ENCODE peak calls at places on chromosomes 6 and 20, in four cellular contexts. One of them, this sample, is unnamed.

GRCh38 chr6:439681-440167 is 48.2 kb downstream of the IRF4 start:
- DNase-seq in breast epithelium: no peak
- DNase-seq in CD4-positive, alpha-beta memory T cell: no peak
- DNase-seq in MCF 10A: no peak
- DNase-seq in this sample: no peak

GRCh38 chr6:145070791-145071190 is 664.5 kb downstream of the EPM2A start:
- DNase-seq in CD4-positive, alpha-beta memory T cell: no peak
- DNase-seq in MCF 10A: no peak
- DNase-seq in breast epithelium: no peak
- DNase-seq in this sample: no peak

GRCh38 chr20:44990425-44990824 is 24.1 kb downstream of the STK4 start:
- DNase-seq in breast epithelium: no peak
- DNase-seq in MCF 10A: no peak
- DNase-seq in CD4-positive, alpha-beta memory T cell: peak
- DNase-seq in this sample: no peak

GRCh38 chr20:33948480-33948879 is 45.2 kb upstream of the RALY start:
- DNase-seq in breast epithelium: no peak
- DNase-seq in CD4-positive, alpha-beta memory T cell: no peak
- DNase-seq in MCF 10A: no peak
- DNase-seq in this sample: no peak

GRCh38 chr20:57043091-57043490 is 223.3 kb downstream of the BMP7 start:
- DNase-seq in MCF 10A: peak
- DNase-seq in CD4-positive, alpha-beta memory T cell: no peak
- DNase-seq in breast epithelium: no peak
- DNase-seq in this sample: no peak

GRCh38 chr6:134171517-134171916 is 119.1 kb upstream of the SLC2A12 start:
- DNase-seq in MCF 10A: no peak
- DNase-seq in breast epithelium: no peak
- DNase-seq in CD4-positive, alpha-beta memory T cell: no peak
- DNase-seq in this sample: no peak

GRCh38 chr20:21499641-21500040 is 14.2 kb downstream of the NKX2-2 start:
- DNase-seq in MCF 10A: no peak
- DNase-seq in breast epithelium: no peak
- DNase-seq in CD4-positive, alpha-beta memory T cell: no peak
- DNase-seq in this sample: no peak

GRCh38 chr20:58084966-58085365 is 143.5 kb downstream of the ANKRD60 start:
- DNase-seq in MCF 10A: no peak
- DNase-seq in CD4-positive, alpha-beta memory T cell: no peak
- DNase-seq in breast epithelium: no peak
- DNase-seq in this sample: no peak

GRCh38 chr6:43838276-43839036 is 68.4 kb downstream of the VEGFA start:
- DNase-seq in CD4-positive, alpha-beta memory T cell: no peak
- DNase-seq in breast epithelium: no peak
- DNase-seq in MCF 10A: peak
- DNase-seq in this sample: no peak

GRCh38 chr20:50395914-50396488 is 114.2 kb upstream of the PTPN1 start:
- DNase-seq in CD4-positive, alpha-beta memory T cell: no peak
- DNase-seq in MCF 10A: no peak
- DNase-seq in breast epithelium: no peak
- DNase-seq in this sample: no peak

GRCh38 chr20:11267131-11267761 is 593.4 kb upstream of the JAG1 start:
- DNase-seq in CD4-positive, alpha-beta memory T cell: no peak
- DNase-seq in breast epithelium: no peak
- DNase-seq in MCF 10A: peak
- DNase-seq in this sample: peak

GRCh38 chr6:122845464-122845863 is 56.4 kb downstream of the SMPDL3A start:
- DNase-seq in breast epithelium: no peak
- DNase-seq in CD4-positive, alpha-beta memory T cell: no peak
- DNase-seq in MCF 10A: no peak
- DNase-seq in this sample: no peak

GRCh38 chr20:52899221-52899620 is 72.9 kb upstream of the TSHZ2 start:
- DNase-seq in MCF 10A: no peak
- DNase-seq in CD4-positive, alpha-beta memory T cell: no peak
- DNase-seq in breast epithelium: no peak
- DNase-seq in this sample: no peak

GRCh38 chr6:7730852-7731251 is 5.0 kb downstream of the BMP6 start:
- DNase-seq in breast epithelium: no peak
- DNase-seq in CD4-positive, alpha-beta memory T cell: no peak
- DNase-seq in MCF 10A: peak
- DNase-seq in this sample: no peak